ENCODE peak calls at places on chromosomes 13 and 19, in six cellular contexts. One of them, this sample, is unnamed.

GRCh38 chr13:40483601-40484000 is 182.8 kb downstream of the FOXO1 start:
- DNase-seq in esophagus squamous epithelium: no peak
- DNase-seq in suprapubic skin: no peak
- DNase-seq in transverse colon: no peak
- DNase-seq in ovary: no peak
- DNase-seq in HCT116: no peak
- DNase-seq in this sample: no peak

GRCh38 chr13:95784161-95784880 is 107.4 kb downstream of the DNAJC3 start:
- DNase-seq in HCT116: no peak
- DNase-seq in ovary: no peak
- DNase-seq in suprapubic skin: no peak
- DNase-seq in esophagus squamous epithelium: no peak
- DNase-seq in transverse colon: no peak
- DNase-seq in this sample: no peak

GRCh38 chr19:7744199-7744786 is 3.0 kb downstream of the CD209 start:
- DNase-seq in transverse colon: no peak
- DNase-seq in HCT116: no peak
- DNase-seq in esophagus squamous epithelium: no peak
- DNase-seq in suprapubic skin: no peak
- DNase-seq in ovary: no peak
- DNase-seq in this sample: no peak

GRCh38 chr13:21548577-21548976 is 55.4 kb downstream of the MICU2 start:
- DNase-seq in HCT116: no peak
- DNase-seq in ovary: no peak
- DNase-seq in suprapubic skin: no peak
- DNase-seq in transverse colon: no peak
- DNase-seq in esophagus squamous epithelium: no peak
- DNase-seq in this sample: no peak

GRCh38 chr13:103031332-103031873 is 34.8 kb downstream of the SLC10A2 start:
- DNase-seq in transverse colon: no peak
- DNase-seq in esophagus squamous epithelium: no peak
- DNase-seq in HCT116: no peak
- DNase-seq in suprapubic skin: no peak
- DNase-seq in ovary: no peak
- DNase-seq in this sample: no peak

GRCh38 chr19:53908106-53908932 is 759 bp upstream of the CACNG7 start:
- DNase-seq in esophagus squamous epithelium: no peak
- DNase-seq in suprapubic skin: no peak
- DNase-seq in HCT116: no peak
- DNase-seq in ovary: no peak
- DNase-seq in transverse colon: no peak
- DNase-seq in this sample: no peak

GRCh38 chr13:78265098-78265497 is 338.3 kb downstream of the POU4F1 start:
- DNase-seq in suprapubic skin: no peak
- DNase-seq in transverse colon: no peak
- DNase-seq in esophagus squamous epithelium: no peak
- DNase-seq in ovary: no peak
- DNase-seq in HCT116: no peak
- DNase-seq in this sample: no peak

GRCh38 chr13:101979825-101980224 is 422.0 kb downstream of the FGF14 start:
- DNase-seq in transverse colon: no peak
- DNase-seq in esophagus squamous epithelium: no peak
- DNase-seq in ovary: no peak
- DNase-seq in HCT116: no peak
- DNase-seq in suprapubic skin: no peak
- DNase-seq in this sample: no peak

GRCh38 chr13:30504081-30504480 is 38.3 kb upstream of the HMGB1 start:
- DNase-seq in suprapubic skin: no peak
- DNase-seq in transverse colon: no peak
- DNase-seq in HCT116: no peak
- DNase-seq in esophagus squamous epithelium: no peak
- DNase-seq in ovary: no peak
- DNase-seq in this sample: no peak

GRCh38 chr19:2523630-2524311 is 47.8 kb downstream of the GADD45B start:
- DNase-seq in suprapubic skin: no peak
- DNase-seq in ovary: no peak
- DNase-seq in HCT116: no peak
- DNase-seq in esophagus squamous epithelium: no peak
- DNase-seq in transverse colon: no peak
- DNase-seq in this sample: no peak

GRCh38 chr19:18507727-18508440 is 14.0 kb downstream of the ELL start:
- DNase-seq in transverse colon: no peak
- DNase-seq in esophagus squamous epithelium: no peak
- DNase-seq in ovary: no peak
- DNase-seq in HCT116: no peak
- DNase-seq in suprapubic skin: no peak
- DNase-seq in this sample: no peak

GRCh38 chr19:18633321-18633720 is 3.5 kb upstream of the KLHL26 start:
- DNase-seq in transverse colon: peak
- DNase-seq in esophagus squamous epithelium: no peak
- DNase-seq in HCT116: no peak
- DNase-seq in suprapubic skin: no peak
- DNase-seq in ovary: no peak
- DNase-seq in this sample: no peak

GRCh38 chr19:41928221-41928683 is at the start of gene ERFL:
- DNase-seq in ovary: no peak
- DNase-seq in transverse colon: no peak
- DNase-seq in suprapubic skin: no peak
- DNase-seq in esophagus squamous epithelium: no peak
- DNase-seq in HCT116: no peak
- DNase-seq in this sample: no peak

GRCh38 chr19:53091413-53091812 is 11.8 kb downstream of the ZNF160 start:
- DNase-seq in ovary: no peak
- DNase-seq in suprapubic skin: no peak
- DNase-seq in HCT116: no peak
- DNase-seq in transverse colon: no peak
- DNase-seq in esophagus squamous epithelium: no peak
- DNase-seq in this sample: no peak

GRCh38 chr13:23817833-23818232 is 71.4 kb downstream of the MIPEP start:
- DNase-seq in HCT116: no peak
- DNase-seq in ovary: no peak
- DNase-seq in esophagus squamous epithelium: no peak
- DNase-seq in transverse colon: no peak
- DNase-seq in suprapubic skin: no peak
- DNase-seq in this sample: no peak

GRCh38 chr19:40614595-40615411 is 13.6 kb downstream of the LTBP4 start:
- DNase-seq in HCT116: peak
- DNase-seq in esophagus squamous epithelium: peak
- DNase-seq in suprapubic skin: peak
- DNase-seq in transverse colon: peak
- DNase-seq in ovary: peak
- DNase-seq in this sample: peak

GRCh38 chr19:14525729-14526128 is 3.7 kb upstream of the TECR start:
- DNase-seq in ovary: no peak
- DNase-seq in suprapubic skin: no peak
- DNase-seq in esophagus squamous epithelium: no peak
- DNase-seq in HCT116: no peak
- DNase-seq in transverse colon: no peak
- DNase-seq in this sample: peak

GRCh38 chr19:40797166-40797962 is 1.6 kb upstream of the EGLN2 start:
- DNase-seq in esophagus squamous epithelium: no peak
- DNase-seq in HCT116: no peak
- DNase-seq in transverse colon: no peak
- DNase-seq in suprapubic skin: no peak
- DNase-seq in ovary: no peak
- DNase-seq in this sample: no peak

GRCh38 chr13:46546084-46546786 is 6.7 kb upstream of the LRCH1 start:
- DNase-seq in HCT116: no peak
- DNase-seq in ovary: no peak
- DNase-seq in transverse colon: no peak
- DNase-seq in esophagus squamous epithelium: no peak
- DNase-seq in suprapubic skin: no peak
- DNase-seq in this sample: no peak

GRCh38 chr19:53809518-53810186 is 14.5 kb downstream of the NLRP12 start:
- DNase-seq in suprapubic skin: no peak
- DNase-seq in transverse colon: no peak
- DNase-seq in HCT116: no peak
- DNase-seq in esophagus squamous epithelium: no peak
- DNase-seq in ovary: no peak
- DNase-seq in this sample: no peak

GRCh38 chr13:20127563-20128458 is 33.0 kb downstream of the GJA3 start:
- DNase-seq in suprapubic skin: peak
- DNase-seq in ovary: peak
- DNase-seq in HCT116: no peak
- DNase-seq in esophagus squamous epithelium: no peak
- DNase-seq in transverse colon: peak
- DNase-seq in this sample: peak

GRCh38 chr13:44578064-44578394 is 1.9 kb upstream of the TSC22D1 start:
- DNase-seq in suprapubic skin: no peak
- DNase-seq in ovary: no peak
- DNase-seq in HCT116: no peak
- DNase-seq in transverse colon: no peak
- DNase-seq in esophagus squamous epithelium: no peak
- DNase-seq in this sample: no peak

GRCh38 chr19:19110410-19111137 is 27.7 kb downstream of the TMEM161A start:
- DNase-seq in HCT116: no peak
- DNase-seq in ovary: no peak
- DNase-seq in esophagus squamous epithelium: no peak
- DNase-seq in suprapubic skin: no peak
- DNase-seq in transverse colon: no peak
- DNase-seq in this sample: no peak

GRCh38 chr19:17766543-17767131 is 15.4 kb downstream of the FCHO1 start:
- DNase-seq in ovary: peak
- DNase-seq in transverse colon: peak
- DNase-seq in suprapubic skin: peak
- DNase-seq in HCT116: peak
- DNase-seq in esophagus squamous epithelium: no peak
- DNase-seq in this sample: peak

GRCh38 chr19:21483589-21484170 is 21.7 kb upstream of the ZNF429 start:
- DNase-seq in transverse colon: peak
- DNase-seq in HCT116: no peak
- DNase-seq in ovary: peak
- DNase-seq in esophagus squamous epithelium: no peak
- DNase-seq in suprapubic skin: no peak
- DNase-seq in this sample: no peak

GRCh38 chr19:43957891-43958290 is 6.9 kb downstream of the ZNF221 start:
- DNase-seq in esophagus squamous epithelium: no peak
- DNase-seq in suprapubic skin: no peak
- DNase-seq in HCT116: no peak
- DNase-seq in ovary: no peak
- DNase-seq in transverse colon: no peak
- DNase-seq in this sample: no peak

GRCh38 chr13:82772802-82773201 is 1109.5 kb downstream of the SLITRK1 start:
- DNase-seq in ovary: no peak
- DNase-seq in HCT116: no peak
- DNase-seq in suprapubic skin: no peak
- DNase-seq in transverse colon: no peak
- DNase-seq in esophagus squamous epithelium: no peak
- DNase-seq in this sample: no peak

GRCh38 chr13:42333613-42334328 is 61.8 kb downstream of the AKAP11 start:
- DNase-seq in transverse colon: no peak
- DNase-seq in ovary: no peak
- DNase-seq in HCT116: no peak
- DNase-seq in esophagus squamous epithelium: no peak
- DNase-seq in suprapubic skin: no peak
- DNase-seq in this sample: no peak

DNA sequence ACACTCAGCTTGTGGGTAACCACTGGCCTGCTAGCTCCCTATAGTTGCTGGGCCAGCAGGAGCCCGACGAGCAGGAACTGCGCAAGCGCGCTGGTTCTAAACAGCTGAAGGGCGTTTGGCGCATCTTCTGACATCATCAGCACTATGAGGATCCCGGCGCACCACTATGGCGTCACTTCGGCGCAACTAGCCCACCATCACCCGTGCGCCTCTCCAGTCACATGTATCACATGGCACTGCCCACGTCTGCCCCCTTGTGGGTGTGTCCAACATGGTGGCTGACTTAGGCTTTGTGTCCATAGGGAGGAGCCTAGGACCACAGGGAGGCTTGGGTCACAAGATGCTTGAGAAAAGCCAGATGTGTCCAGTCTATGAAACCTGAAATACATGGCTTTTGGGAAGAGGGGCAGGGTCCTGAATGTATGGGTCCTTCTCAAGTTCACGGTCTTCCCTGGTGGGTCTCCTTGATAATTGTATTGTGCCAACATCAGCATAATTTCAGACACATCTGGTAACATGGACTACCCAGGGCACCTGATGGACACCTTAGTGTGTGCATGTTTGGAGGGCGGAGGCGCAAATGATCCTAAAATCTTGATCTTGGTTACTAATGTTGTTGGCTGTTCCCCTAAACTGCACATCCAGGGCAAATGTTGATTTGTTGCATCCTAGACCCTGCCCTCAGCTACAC is 18.0 kb downstream of the KLK4 start:
- DNase-seq in ovary: no peak
- DNase-seq in esophagus squamous epithelium: no peak
- DNase-seq in HCT116: peak
- DNase-seq in transverse colon: no peak
- DNase-seq in suprapubic skin: no peak
- DNase-seq in this sample: no peak
- TF ChIP-seq CTCF in ovary: no peak
- TF ChIP-seq CTCF in esophagus squamous epithelium: no peak
- TF ChIP-seq CTCF in HCT116: peak
- TF ChIP-seq CTCF in transverse colon: no peak
- TF ChIP-seq CTCF in suprapubic skin: no peak
- TF ChIP-seq CTCF in this sample: no peak

GRCh38 chr13:27969073-27969865 is at the start of gene CDX2:
- DNase-seq in ovary: no peak
- DNase-seq in HCT116: peak
- DNase-seq in transverse colon: peak
- DNase-seq in esophagus squamous epithelium: no peak
- DNase-seq in suprapubic skin: peak
- DNase-seq in this sample: no peak
- TF ChIP-seq POLR2A in ovary: no peak
- TF ChIP-seq POLR2A in HCT116: peak
- TF ChIP-seq POLR2A in transverse colon: peak
- TF ChIP-seq POLR2A in esophagus squamous epithelium: no peak
- TF ChIP-seq POLR2A in suprapubic skin: no peak
- TF ChIP-seq POLR2A in this sample: no peak

GRCh38 chr19:55284405-55285058 is 735 bp downstream of the BRSK1 start:
- DNase-seq in ovary: no peak
- DNase-seq in HCT116: no peak
- DNase-seq in transverse colon: no peak
- DNase-seq in suprapubic skin: no peak
- DNase-seq in esophagus squamous epithelium: no peak
- DNase-seq in this sample: no peak

GRCh38 chr19:55283548-55284393 is at the start of gene BRSK1:
- DNase-seq in ovary: peak
- DNase-seq in transverse colon: peak
- DNase-seq in suprapubic skin: no peak
- DNase-seq in esophagus squamous epithelium: no peak
- DNase-seq in HCT116: peak
- DNase-seq in this sample: no peak

GRCh38 chr19:55287361-55288079 is 3.7 kb downstream of the BRSK1 start:
- DNase-seq in esophagus squamous epithelium: no peak
- DNase-seq in transverse colon: no peak
- DNase-seq in ovary: no peak
- DNase-seq in HCT116: no peak
- DNase-seq in suprapubic skin: no peak
- DNase-seq in this sample: no peak

GRCh38 chr19:55289117-55289796 is 5.5 kb downstream of the BRSK1 start:
- DNase-seq in ovary: no peak
- DNase-seq in HCT116: no peak
- DNase-seq in esophagus squamous epithelium: no peak
- DNase-seq in suprapubic skin: no peak
- DNase-seq in transverse colon: no peak
- DNase-seq in this sample: no peak

GRCh38 chr19:55285225-55285890 is 1.6 kb downstream of the BRSK1 start:
- DNase-seq in suprapubic skin: no peak
- DNase-seq in ovary: no peak
- DNase-seq in transverse colon: no peak
- DNase-seq in esophagus squamous epithelium: no peak
- DNase-seq in HCT116: no peak
- DNase-seq in this sample: no peak
- H3K4me3 ChIP-seq in suprapubic skin: no peak
- H3K4me3 ChIP-seq in ovary: no peak
- H3K4me3 ChIP-seq in transverse colon: no peak
- H3K4me3 ChIP-seq in esophagus squamous epithelium: no peak
- H3K4me3 ChIP-seq in HCT116: peak
- H3K4me3 ChIP-seq in this sample: no peak

GRCh38 chr13:64446372-64446771 is 2783.8 kb downstream of the PCDH9 start:
- DNase-seq in ovary: no peak
- DNase-seq in suprapubic skin: no peak
- DNase-seq in esophagus squamous epithelium: no peak
- DNase-seq in transverse colon: no peak
- DNase-seq in HCT116: peak
- DNase-seq in this sample: no peak
- TF ChIP-seq CTCF in ovary: no peak
- TF ChIP-seq CTCF in suprapubic skin: no peak
- TF ChIP-seq CTCF in esophagus squamous epithelium: no peak
- TF ChIP-seq CTCF in transverse colon: no peak
- TF ChIP-seq CTCF in HCT116: peak
- TF ChIP-seq CTCF in this sample: no peak